ENCODE peak calls at places on chromosome 12, in six cellular contexts. W is GM23338, D is PC-3, Q is stomach, Z is H1, O is gastrocnemius medialis. C is an unnamed sample. For H3K4me1 and H3K36me3, the result is how much of the 10 kb centered on the place peaks cover.

GRCh38 chr12:71312767-71313375 is 126.7 kb upstream of the LGR5 start:
- DNase-seq in W (no peak), D (peak), Q (no peak), Z (no peak), O (no peak), C (peak)

GRCh38 chr12:93322784-93323183 is 54.9 kb upstream of the NUDT4 start:
- DNase-seq in W (no peak), D (peak), Q (no peak), Z (no peak), O (no peak), C (no peak)

GRCh38 chr12:7162691-7163114 is 26.8 kb upstream of the PEX5 start:
- DNase-seq in W (peak), D (peak), Q (peak), Z (peak), O (no peak), C (peak)

GRCh38 chr12:46660276-46660675 is 165.5 kb downstream of the SLC38A4 start:
- DNase-seq in W (no peak), D (no peak), Q (no peak), Z (no peak), O (no peak), C (no peak)

GRCh38 chr12:2212537-2212936 is 159.8 kb downstream of the CACNA1C start:
- DNase-seq in W (no peak), D (peak), Q (no peak), Z (no peak), O (no peak), C (no peak)

GRCh38 chr12:26620907-26621306 is 212.1 kb downstream of the ITPR2 start:
- DNase-seq in W (no peak), D (no peak), Q (no peak), Z (no peak), O (no peak), C (no peak)

GRCh38 chr12:101536069-101536674 is 58.6 kb upstream of the MYBPC1 start:
- DNase-seq in W (no peak), D (no peak), Q (no peak), Z (no peak), O (no peak), C (no peak)

GRCh38 chr12:104763163-104763805 is 194.8 kb downstream of the SLC41A2 start:
- DNase-seq in W (no peak), D (peak), Q (no peak), Z (peak), O (no peak), C (no peak)

GRCh38 chr12:69150083-69150795 is 89.1 kb upstream of the CPSF6 start:
- DNase-seq in W (no peak), D (no peak), Q (no peak), Z (no peak), O (no peak), C (no peak)

GRCh38 chr12:125185740-125186470 is 120.7 kb downstream of the AACS start:
- DNase-seq in W (peak), D (peak), Q (peak), Z (peak), O (peak), C (no peak)

GRCh38 chr12:131102991-131103609 is 149.4 kb downstream of the ADGRD1 start:
- DNase-seq in W (no peak), D (no peak), Q (peak), Z (peak), O (no peak), C (no peak)

GRCh38 chr12:106342397-106343212 is 14.9 kb upstream of the POLR3B start:
- DNase-seq in W (no peak), D (peak), Q (peak), Z (no peak), O (peak), C (no peak)

GRCh38 chr12:93767524-93767863 is 90.3 kb downstream of the CRADD start:
- DNase-seq in W (no peak), D (no peak), Q (no peak), Z (no peak), O (no peak), C (no peak)

GRCh38 chr12:120404271-120404670 is 33.6 kb upstream of the COX6A1 start:
- DNase-seq in W (peak), D (no peak), Q (no peak), Z (no peak), O (no peak), C (no peak)

GRCh38 chr12:122979908-122980191 is 631 bp upstream of the ARL6IP4 start:
- DNase-seq in W (no peak), D (no peak), Q (no peak), Z (no peak), O (no peak), C (no peak)
- H3K4me1 ChIP-seq in W (under half), D (under half), Q (half or more), Z (under half), O (half or more), C (under half)

GRCh38 chr12:50734409-50735263 is 29.3 kb upstream of the ATF1 start:
- DNase-seq in W (peak), D (peak), Q (no peak), Z (peak), O (no peak), C (no peak)
- H3K36me3 ChIP-seq in W (under half), D (half or more), Q (half or more), Z (under half), O (half or more), C (half or more)

GRCh38 chr12:23911574-23911973 is 37.9 kb downstream of the SOX5 start:
- DNase-seq in W (no peak), D (no peak), Q (no peak), Z (no peak), O (no peak), C (no peak)
- H3K4me1 ChIP-seq in W (under half), D (under half), Q (under half), Z (under half), O (under half), C (under half)

DNA sequence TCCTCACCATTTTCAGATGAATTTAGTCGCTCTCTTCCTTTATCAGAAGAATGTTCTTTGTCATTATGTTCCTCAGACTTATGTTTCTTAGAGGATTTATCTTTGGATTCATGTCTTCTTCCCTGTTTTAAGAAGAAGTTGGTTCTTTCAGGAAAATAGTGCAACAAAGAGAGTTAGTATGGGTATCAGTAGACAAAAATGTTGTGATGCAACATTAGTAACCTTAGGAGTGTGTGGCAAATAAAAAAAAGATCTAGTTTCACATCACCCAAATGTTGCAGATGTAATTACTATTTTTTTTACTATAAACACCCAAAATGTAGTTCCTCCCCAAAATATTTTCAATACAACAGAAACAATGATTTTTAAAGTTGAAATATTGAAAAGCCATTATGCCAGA is 7.8 kb downstream of the RSRC2 start:
- DNase-seq in W (no peak), D (no peak), Q (no peak), Z (no peak), O (no peak), C (no peak)
- H3K36me3 ChIP-seq in W (half or more), D (half or more), Q (half or more), Z (half or more), O (half or more), C (half or more)

DNA sequence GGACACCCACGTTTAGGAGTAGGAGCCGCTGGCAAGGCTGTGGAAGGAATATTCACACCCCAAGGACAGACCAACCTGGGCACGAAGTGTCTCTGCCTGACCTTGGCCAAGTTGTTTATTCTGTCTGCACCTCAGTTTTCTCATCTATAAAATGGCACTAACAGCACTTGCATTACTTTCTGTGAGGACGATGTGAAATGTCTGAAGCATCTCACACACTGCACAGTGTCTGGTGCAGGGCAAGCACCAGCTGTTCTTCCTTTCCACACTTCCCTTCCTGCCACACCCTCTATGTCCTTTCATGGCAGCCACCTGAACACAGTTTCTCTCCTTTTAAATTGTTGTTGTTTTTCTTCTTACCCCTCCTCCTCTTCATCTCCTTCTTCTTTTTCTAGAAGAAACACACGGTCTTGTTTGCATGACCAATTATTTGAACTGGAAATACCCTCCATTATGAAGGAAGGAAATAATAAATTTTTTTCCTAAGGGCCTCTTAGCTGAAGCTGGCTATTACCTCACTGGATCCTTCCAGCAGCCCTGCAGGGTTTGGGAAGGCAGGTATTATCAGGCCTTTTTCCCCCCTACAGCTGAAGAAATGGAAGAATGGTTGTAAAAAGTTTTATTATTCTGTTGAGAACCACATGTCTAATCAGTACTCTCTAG is 42.9 kb upstream of the ATP23 start:
- DNase-seq in W (no peak), D (no peak), Q (no peak), Z (no peak), O (no peak), C (no peak)
- H3K4me1 ChIP-seq in W (under half), D (under half), Q (half or more), Z (under half), O (half or more), C (under half)

GRCh38 chr12:54959291-54960018 is 25.1 kb downstream of the TESPA1 start:
- DNase-seq in W (no peak), D (peak), Q (no peak), Z (no peak), O (no peak), C (no peak)
- H3K36me3 ChIP-seq in W (under half), D (under half), Q (under half), Z (under half), O (under half), C (under half)

DNA sequence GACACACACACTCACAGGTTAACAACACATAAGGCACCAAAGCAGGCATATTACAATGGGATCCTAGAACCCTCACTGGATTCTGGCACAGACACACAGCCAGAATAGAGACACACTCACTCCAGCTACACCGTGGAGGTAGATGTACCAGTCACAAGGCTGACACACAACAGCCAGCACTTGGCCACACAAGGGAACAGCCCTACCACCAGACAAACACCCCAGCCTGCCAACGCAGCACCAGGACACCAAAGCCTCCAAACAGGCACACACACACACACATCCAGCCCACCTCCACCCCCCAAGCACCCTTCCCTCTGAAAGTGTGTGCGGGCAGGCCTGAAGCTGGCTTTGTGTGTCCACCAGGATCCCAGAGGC is 10.9 kb upstream of the ITGB7 start:
- DNase-seq in W (peak), D (no peak), Q (no peak), Z (no peak), O (no peak), C (no peak)
- H3K4me1 ChIP-seq in W (half or more), D (under half), Q (half or more), Z (under half), O (half or more), C (under half)

C was measured in NT2/D1.